ENCODE peak calls at places on chromosome 10, in nine cellular contexts. E, K, B, W, H, C, Y, V and U are unnamed samples.

GRCh38 chr10:22573820-22574569 is 140.4 kb downstream of the PIP4K2A start:
- DNase-seq in E (peak), K (peak), B (no peak), W (no peak), H (no peak), C (peak), Y (peak), V (no peak), U (no peak)

GRCh38 chr10:68301790-68302502 is 29.9 kb upstream of the HNRNPH3 start:
- DNase-seq in E (peak), K (no peak), B (no peak), W (peak), H (no peak), C (peak), Y (peak), V (no peak), U (peak)

GRCh38 chr10:49187950-49188761 is at the start of gene TMEM273:
- DNase-seq in E (no peak), K (no peak), B (peak), W (no peak), H (peak), C (no peak), Y (no peak), V (no peak), U (peak)

GRCh38 chr10:84008878-84009277 is 130.4 kb upstream of the GHITM start:
- DNase-seq in E (no peak), K (peak), B (no peak), W (no peak), H (no peak), C (peak), Y (peak), V (no peak), U (no peak)

GRCh38 chr10:4217653-4218052 is 432.6 kb upstream of the KLF6 start:
- DNase-seq in E (no peak), K (no peak), B (no peak), W (no peak), H (no peak), C (no peak), Y (no peak), V (no peak), U (no peak)

GRCh38 chr10:25300073-25300472 is 125.3 kb downstream of the GPR158 start:
- DNase-seq in E (no peak), K (no peak), B (no peak), W (no peak), H (no peak), C (no peak), Y (no peak), V (no peak), U (no peak)

GRCh38 chr10:26858707-26859034 is 2.1 kb downstream of the ABI1 start:
- DNase-seq in E (no peak), K (no peak), B (no peak), W (no peak), H (no peak), C (no peak), Y (no peak), V (no peak), U (no peak)

GRCh38 chr10:121237718-121238117 is 360.5 kb downstream of the FGFR2 start:
- DNase-seq in E (no peak), K (no peak), B (no peak), W (no peak), H (no peak), C (no peak), Y (no peak), V (no peak), U (no peak)

GRCh38 chr10:105837951-105838350 is 1196.9 kb downstream of the SORCS3 start:
- DNase-seq in E (no peak), K (no peak), B (no peak), W (no peak), H (no peak), C (peak), Y (no peak), V (no peak), U (no peak)

GRCh38 chr10:132646443-132647097 is 109.0 kb downstream of the INPP5A start:
- DNase-seq in E (no peak), K (peak), B (peak), W (no peak), H (no peak), C (no peak), Y (no peak), V (no peak), U (no peak)

GRCh38 chr10:118662228-118663035 is 67.0 kb upstream of the PRLHR start:
- DNase-seq in E (no peak), K (no peak), B (no peak), W (no peak), H (no peak), C (no peak), Y (no peak), V (no peak), U (peak)